ENCODE peak calls at places on chromosomes 13 and 19, in five cellular contexts. C is CD4-positive, alpha-beta memory T cell; Z is testis; V is Peyer's patch; U is heart right ventricle. B is an unnamed sample. For H3K4me1, the result is how much of the 10 kb centered on the place peaks cover.

GRCh38 chr13:24618219-24618955 is 61.8 kb upstream of the ATP12A start:
- DNase-seq in C (peak), Z (no peak), V (peak), U (no peak), B (no peak)

GRCh38 chr19:2157452-2157851 is 6.1 kb upstream of the AP3D1 start:
- DNase-seq in C (no peak), Z (no peak), V (no peak), U (no peak), B (no peak)

GRCh38 chr13:27026396-27026795 is 145.2 kb downstream of the USP12 start:
- DNase-seq in C (no peak), Z (no peak), V (no peak), U (no peak), B (no peak)

GRCh38 chr13:52158629-52159158 is 703 bp downstream of the NEK3 start:
- DNase-seq in C (no peak), Z (peak), V (peak), U (peak), B (no peak)

GRCh38 chr19:47848871-47849473 is 10.1 kb upstream of the TPRX2 start:
- DNase-seq in C (peak), Z (peak), V (peak), U (no peak), B (no peak)

GRCh38 chr13:40946485-40946884 is 72.6 kb downstream of the ELF1 start:
- DNase-seq in C (no peak), Z (no peak), V (no peak), U (no peak), B (no peak)

GRCh38 chr19:17214531-17215124 is 529 bp upstream of the USE1 start:
- DNase-seq in C (no peak), Z (no peak), V (no peak), U (no peak), B (no peak)

GRCh38 chr13:64311948-64312347 is 2896.3 kb upstream of the PCDH20 start:
- DNase-seq in C (no peak), Z (no peak), V (no peak), U (no peak), B (no peak)

GRCh38 chr13:55673910-55674309 is 1466.8 kb upstream of the PRR20A start:
- DNase-seq in C (no peak), Z (no peak), V (no peak), U (no peak), B (no peak)

GRCh38 chr13:97268772-97269171 is 46.6 kb downstream of the MBNL2 start:
- DNase-seq in C (no peak), Z (no peak), V (no peak), U (no peak), B (no peak)

GRCh38 chr13:44068169-44068568 is 188.5 kb downstream of the LACC1 start:
- DNase-seq in C (no peak), Z (no peak), V (no peak), U (no peak), B (no peak)

GRCh38 chr13:31790992-31791391 is 51.7 kb downstream of the RXFP2 start:
- DNase-seq in C (no peak), Z (no peak), V (no peak), U (no peak), B (no peak)

GRCh38 chr13:88651531-88651930 is 980.4 kb downstream of the SLITRK5 start:
- DNase-seq in C (no peak), Z (no peak), V (no peak), U (no peak), B (no peak)

GRCh38 chr13:33213797-33214196 is 71.8 kb downstream of the STARD13 start:
- DNase-seq in C (no peak), Z (peak), V (no peak), U (no peak), B (no peak)

GRCh38 chr13:74035881-74036280 is 98.3 kb downstream of the KLF12 start:
- DNase-seq in C (no peak), Z (no peak), V (no peak), U (no peak), B (no peak)

GRCh38 chr13:42681394-42681793 is 100.0 kb upstream of the FAM216B start:
- DNase-seq in C (no peak), Z (no peak), V (no peak), U (no peak), B (no peak)

GRCh38 chr19:6817179-6817578 is 44.7 kb downstream of the VAV1 start:
- DNase-seq in C (no peak), Z (no peak), V (no peak), U (no peak), B (no peak)

GRCh38 chr19:46125447-46125846 is 959 bp upstream of the IGFL3 start:
- DNase-seq in C (no peak), Z (no peak), V (no peak), U (no peak), B (no peak)

GRCh38 chr13:39672378-39673132 is 17.1 kb downstream of the COG6 start:
- DNase-seq in C (no peak), Z (no peak), V (no peak), U (no peak), B (no peak)

GRCh38 chr19:28010656-28011055 is 1202.3 kb downstream of the UQCRFS1 start:
- DNase-seq in C (no peak), Z (peak), V (no peak), U (no peak), B (no peak)

GRCh38 chr13:20843177-20843576 is 59.4 kb downstream of the XPO4 start:
- DNase-seq in C (no peak), Z (no peak), V (no peak), U (peak), B (no peak)

GRCh38 chr13:77511552-77511951 is 24.0 kb upstream of the SCEL start:
- DNase-seq in C (no peak), Z (no peak), V (no peak), U (no peak), B (no peak)

GRCh38 chr19:21586341-21587116 is 81.1 kb downstream of the ZNF429 start:
- DNase-seq in C (no peak), Z (no peak), V (no peak), U (no peak), B (peak)

GRCh38 chr13:41019027-41019487 is at the start of gene ELF1:
- DNase-seq in C (peak), Z (peak), V (peak), U (peak), B (peak)

GRCh38 chr13:33355470-33355869 is 69.9 kb upstream of the STARD13 start:
- DNase-seq in C (no peak), Z (no peak), V (no peak), U (no peak), B (peak)

GRCh38 chr19:48445256-48445605 is 552 bp upstream of the GRWD1 start:
- DNase-seq in C (no peak), Z (peak), V (no peak), U (peak), B (no peak)

GRCh38 chr19:35895911-35896642 is 4.3 kb downstream of the NFKBID start:
- DNase-seq in C (no peak), Z (no peak), V (no peak), U (no peak), B (no peak)

GRCh38 chr13:113592571-113592970 is 8.0 kb downstream of the TFDP1 start:
- DNase-seq in C (no peak), Z (peak), V (no peak), U (no peak), B (peak)

GRCh38 chr13:50107205-50107604 is 92.0 kb downstream of the KCNRG start:
- DNase-seq in C (no peak), Z (no peak), V (no peak), U (no peak), B (no peak)

GRCh38 chr19:18109731-18110671 is 12.4 kb downstream of the MAST3 start:
- DNase-seq in C (peak), Z (peak), V (peak), U (no peak), B (no peak)

GRCh38 chr19:32558607-32559228 is 22.3 kb upstream of the PDCD5 start:
- DNase-seq in C (no peak), Z (no peak), V (no peak), U (no peak), B (no peak)

GRCh38 chr13:113905018-113905417 is 41.1 kb upstream of the GAS6 start:
- DNase-seq in C (no peak), Z (no peak), V (no peak), U (no peak), B (no peak)

DNA sequence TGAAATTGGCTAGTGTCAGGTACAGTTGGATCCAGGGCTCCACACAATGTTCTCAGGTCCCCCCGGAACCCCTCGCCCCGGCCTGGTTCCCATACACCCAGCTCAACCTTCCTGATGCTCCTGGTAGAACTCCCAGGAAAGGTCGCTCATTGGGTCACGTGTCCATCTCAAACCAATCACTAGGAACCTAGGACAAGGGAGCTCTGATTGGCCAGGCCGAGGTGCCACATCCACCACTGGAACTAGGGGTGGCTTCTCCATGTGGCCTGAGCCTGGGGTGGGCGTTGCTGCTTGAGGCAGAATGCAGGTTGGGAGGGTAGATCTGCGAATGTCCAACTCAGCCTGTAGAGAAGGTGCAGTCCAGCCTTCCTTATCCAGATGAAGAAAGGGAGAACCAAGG is 6.9 kb upstream of the MEF2B start:
- DNase-seq in C (no peak), Z (no peak), V (no peak), U (no peak), B (no peak)
- H3K27ac ChIP-seq in C (no peak), Z (no peak), V (no peak), U (no peak), B (no peak)

DNA sequence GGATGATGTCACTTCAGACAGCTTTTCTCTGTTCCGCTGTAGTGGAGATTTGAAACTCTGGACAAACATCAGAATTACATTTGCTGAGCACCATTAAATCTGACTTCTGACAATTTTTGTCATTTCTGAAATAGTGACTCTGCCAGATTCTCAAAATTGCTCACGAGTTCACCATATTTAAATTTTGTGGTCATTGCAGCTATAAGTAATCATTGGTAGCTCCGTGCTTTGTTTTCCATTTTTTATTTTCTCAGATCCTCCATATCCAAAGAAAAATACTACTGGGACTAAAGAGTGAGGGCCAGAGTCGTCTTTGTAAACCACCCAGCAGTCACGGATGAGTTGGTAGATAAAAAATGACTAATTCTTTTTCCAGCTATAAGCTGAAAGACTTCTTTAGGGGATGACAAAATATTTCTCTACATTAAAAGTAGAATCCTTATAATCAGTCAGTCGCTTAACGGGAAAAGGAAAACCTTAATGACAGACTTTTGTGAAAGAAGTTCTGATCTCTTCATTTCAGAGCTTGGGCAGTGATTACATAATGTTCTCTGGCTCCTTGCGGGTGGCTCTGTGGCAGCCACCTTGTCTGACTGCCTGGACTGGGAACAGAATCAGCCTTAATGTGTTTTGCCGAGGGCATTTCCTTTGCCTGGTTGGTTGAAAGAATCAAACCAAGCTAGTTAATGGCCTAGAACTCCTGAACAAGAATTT is 2.3 kb downstream of the ITM2B start:
- DNase-seq in C (no peak), Z (peak), V (no peak), U (peak), B (peak)
- H3K4me3 ChIP-seq in C (peak), Z (peak), V (peak), U (peak), B (peak)

GRCh38 chr19:15297416-15298224 is 34.7 kb downstream of the BRD4 start:
- DNase-seq in C (no peak), Z (no peak), V (no peak), U (no peak), B (no peak)

GRCh38 chr19:15298847-15299567 is 33.3 kb downstream of the BRD4 start:
- DNase-seq in C (no peak), Z (no peak), V (no peak), U (no peak), B (no peak)

GRCh38 chr19:15299568-15300409 is 32.5 kb downstream of the BRD4 start:
- DNase-seq in C (no peak), Z (no peak), V (no peak), U (no peak), B (no peak)

GRCh38 chr19:15303105-15303780 is 29.1 kb downstream of the BRD4 start:
- DNase-seq in C (no peak), Z (no peak), V (no peak), U (no peak), B (no peak)

GRCh38 chr19:15300533-15301194 is 31.7 kb downstream of the BRD4 start:
- DNase-seq in C (no peak), Z (no peak), V (no peak), U (no peak), B (no peak)
- H3K4me1 ChIP-seq in C (half or more), Z (half or more), V (under half), U (half or more), B (under half)

DNA sequence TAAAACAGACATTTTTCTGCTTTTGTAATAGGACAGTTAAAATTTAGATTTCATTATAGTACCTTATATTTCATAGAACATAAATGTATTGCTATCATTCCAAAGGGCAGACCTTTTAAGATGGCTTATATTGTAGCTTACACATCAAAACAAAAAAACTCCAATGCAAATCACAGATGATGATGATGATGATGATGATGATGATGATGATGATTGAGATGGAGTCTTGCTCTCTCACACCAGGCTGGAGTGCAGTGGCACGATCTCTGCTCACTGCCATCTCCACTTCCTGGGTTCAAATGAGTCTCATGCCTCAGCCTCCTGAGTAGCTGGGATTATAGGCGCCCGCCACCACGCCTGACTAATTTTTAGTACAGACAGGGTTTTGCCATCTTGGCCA is 189.9 kb upstream of the RNF113B start:
- DNase-seq in C (no peak), Z (no peak), V (no peak), U (no peak), B (no peak)
- H3K27ac ChIP-seq in C (no peak), Z (no peak), V (peak), U (no peak), B (no peak)

GRCh38 chr19:8814176-8814575 is 17.9 kb downstream of the ZNF558 start:
- DNase-seq in C (no peak), Z (no peak), V (no peak), U (no peak), B (no peak)
- H3K4me3 ChIP-seq in C (no peak), Z (no peak), V (no peak), U (no peak), B (no peak)

GRCh38 chr19:10194500-10195198 is at the start of gene DNMT1:
- DNase-seq in C (peak), Z (peak), V (peak), U (peak), B (peak)
- H3K4me1 ChIP-seq in C (under half), Z (under half), V (under half), U (under half), B (under half)

B was measured in adrenal gland.